ENCODE peak calls at places on chromosome 1, in eight cellular contexts. K is lower leg skin, O is mesenchymal stem cell, Y is epithelial cell of esophagus, J is fibroblast of lung, W is bronchial epithelial cell, R is adrenal gland, A is cardiac muscle cell. E is an unnamed sample.
A peak's percentile ranks its signal among the peaks of the same experiment; 100 is the strongest.

GRCh38 chr1:38038836-38039235 is 7.8 kb downstream of the POU3F1 start:
- DNase-seq in W (peak; percentile 61), J (no peak), A (no peak), Y (peak; percentile 79), K (no peak), R (no peak), O (no peak), E (no peak)

GRCh38 chr1:239647045-239647444 is 260.7 kb downstream of the CHRM3 start:
- DNase-seq in K (no peak), A (no peak), R (no peak), W (no peak), J (no peak), Y (no peak), O (no peak), E (no peak)

GRCh38 chr1:24968941-24969585 is 39.0 kb upstream of the RUNX3 start:
- DNase-seq in W (peak; percentile 30), Y (peak; percentile 75), K (no peak), O (no peak), J (no peak), A (no peak), R (no peak), E (no peak)

GRCh38 chr1:204331275-204331674 is 28.5 kb downstream of the PLEKHA6 start:
- DNase-seq in W (no peak), A (no peak), J (no peak), R (no peak), Y (no peak), O (no peak), K (no peak), E (no peak)

GRCh38 chr1:152398812-152399698 is 15.0 kb downstream of the CRNN start:
- DNase-seq in W (peak; percentile 58), R (no peak), A (no peak), K (no peak), O (no peak), Y (peak; percentile 76), J (no peak), E (peak; percentile 30)

GRCh38 chr1:3673381-3674099 is 21.2 kb downstream of the TP73 start:
- DNase-seq in Y (no peak), R (no peak), W (no peak), K (no peak), A (no peak), J (no peak), O (no peak), E (no peak)

GRCh38 chr1:228758451-228758850 is 23.2 kb downstream of the RHOU start:
- DNase-seq in W (no peak), R (no peak), O (no peak), Y (no peak), A (no peak), K (no peak), J (no peak), E (no peak)

GRCh38 chr1:7409278-7409677 is 361.8 kb upstream of the VAMP3 start:
- DNase-seq in Y (no peak), W (no peak), A (no peak), O (no peak), J (no peak), R (peak; percentile 6), K (peak; percentile 76), E (no peak)

GRCh38 chr1:203559523-203559922 is 65.6 kb downstream of the OPTC start:
- DNase-seq in J (peak; percentile 68), R (peak; percentile 47), W (peak; percentile 51), Y (peak; percentile 74), O (peak; percentile 69), A (no peak), K (no peak), E (no peak)

GRCh38 chr1:14969006-14969405 is 184.5 kb upstream of the TMEM51 start:
- DNase-seq in O (no peak), K (no peak), W (no peak), J (no peak), A (no peak), R (no peak), Y (no peak), E (no peak)

GRCh38 chr1:244207935-244208244 is 156.8 kb downstream of the ZBTB18 start:
- DNase-seq in R (no peak), K (no peak), J (no peak), A (no peak), W (no peak), O (no peak), Y (no peak), E (no peak)

GRCh38 chr1:73674945-73675561 is 522.9 kb downstream of the LRRIQ3 start:
- DNase-seq in O (peak; percentile 19), W (peak; percentile 38), A (peak; percentile 30), K (no peak), J (peak; percentile 12), R (no peak), Y (peak; percentile 26), E (no peak)

DNA sequence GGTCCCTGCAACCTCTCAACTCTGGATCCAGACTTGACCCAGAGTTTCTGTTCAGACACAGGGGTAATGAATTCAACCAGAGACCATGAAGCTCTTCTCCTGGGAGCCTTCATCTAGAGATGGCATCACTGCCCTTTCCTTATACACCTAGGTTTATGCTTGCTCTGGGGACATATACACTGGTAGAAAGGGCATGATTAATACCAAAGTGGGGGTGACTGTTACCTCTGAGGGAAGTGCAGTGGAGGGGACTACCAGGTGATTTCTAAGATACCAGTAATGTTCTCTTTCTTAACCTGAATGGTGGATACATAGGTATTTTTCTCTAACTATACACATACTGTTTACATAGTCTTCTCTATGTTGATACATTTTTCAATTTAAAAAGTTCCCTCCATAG is 48.4 kb downstream of the JAK1 start:
- DNase-seq in K (no peak), O (no peak), Y (no peak), A (no peak), R (no peak), J (no peak), W (no peak), E (no peak)
- H3K4me3 ChIP-seq in K (no peak overlapping the region), O (no peak overlapping the region), Y (no peak overlapping the region), A (no peak overlapping the region), R (no peak overlapping the region), J (no peak overlapping the region), W (no peak overlapping the region), E (no peak overlapping the region)

DNA sequence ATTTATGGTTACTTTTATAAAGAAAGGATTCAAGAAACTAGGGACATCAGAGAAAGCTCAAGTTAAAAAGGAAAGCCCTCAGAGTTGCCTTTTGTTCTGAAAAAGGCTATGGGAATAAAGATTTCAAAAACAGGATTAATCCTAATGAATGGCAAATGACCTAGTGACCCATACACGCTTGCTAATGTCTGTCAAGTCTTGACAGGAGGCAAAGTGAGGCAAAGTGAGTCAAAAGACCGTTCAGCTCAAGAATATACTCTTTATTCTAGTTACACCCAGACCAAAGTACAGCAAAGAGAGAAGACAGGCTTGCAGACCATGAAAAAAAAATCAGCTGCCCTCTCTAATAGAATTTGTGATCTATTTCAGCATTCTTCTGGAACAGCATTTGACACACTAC is 3.5 kb downstream of the ZNF436 start:
- DNase-seq in A (no peak), Y (peak; percentile 73), W (peak; percentile 67), O (no peak), R (no peak), J (no peak), K (no peak), E (no peak)
- H3K4me3 ChIP-seq in A (no peak overlapping the region), Y (peak overlapping the region; percentile 67), W (peak overlapping the region; percentile 76), O (no peak overlapping the region), R (no peak overlapping the region), J (no peak overlapping the region), K (no peak overlapping the region), E (no peak overlapping the region)

GRCh38 chr1:67134692-67135091 is at the start of gene C1orf141:
- DNase-seq in K (no peak), R (no peak), Y (peak; percentile 15), A (peak; percentile 46), O (no peak), J (peak; percentile 39), W (no peak), E (peak; percentile 38)
- H3K4me3 ChIP-seq in K (no peak within 1 kb of the TSS), R (no peak within 1 kb of the TSS), Y (peak within 1 kb of the TSS; percentile 20), A (peak within 1 kb of the TSS; percentile 6), O (no peak within 1 kb of the TSS), J (peak within 1 kb of the TSS; percentile 21), W (no peak within 1 kb of the TSS), E (no peak within 1 kb of the TSS)

DNA sequence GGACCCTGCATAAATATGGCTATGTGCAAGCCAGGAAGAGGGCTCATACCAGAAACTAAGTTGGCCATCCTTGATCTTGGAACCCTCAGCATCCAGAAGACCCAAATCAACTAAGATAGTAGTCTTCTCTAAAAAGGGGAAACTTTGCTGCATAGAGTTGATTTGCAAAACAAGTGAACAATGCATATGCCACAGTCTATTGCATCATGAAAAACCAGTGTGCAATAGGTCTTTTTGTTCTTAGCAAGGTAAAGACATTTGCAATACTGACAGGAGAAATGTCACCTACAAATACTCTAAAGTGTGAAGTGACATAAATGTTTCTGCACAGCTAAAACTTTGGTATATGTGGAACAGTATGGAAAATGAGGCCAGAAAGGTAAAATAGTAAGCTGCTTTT is 2.0 kb upstream of the IFI16 start:
- DNase-seq in A (no peak), R (no peak), O (no peak), Y (no peak), W (no peak), J (no peak), K (no peak), E (no peak)
- H3K4me3 ChIP-seq in A (no peak overlapping the region), R (no peak overlapping the region), O (no peak overlapping the region), Y (no peak overlapping the region), W (no peak overlapping the region), J (no peak overlapping the region), K (no peak overlapping the region), E (no peak overlapping the region)

GRCh38 chr1:184482113-184482512 is 95.3 kb downstream of the C1orf21 start:
- DNase-seq in R (no peak), A (no peak), K (peak; percentile 86), J (peak; percentile 88), W (no peak), Y (no peak), O (peak; percentile 33), E (no peak)
- H3K4me3 ChIP-seq in R (no peak overlapping the region), A (no peak overlapping the region), K (no peak overlapping the region), J (no peak overlapping the region), W (no peak overlapping the region), Y (no peak overlapping the region), O (no peak overlapping the region), E (no peak overlapping the region)

DNA sequence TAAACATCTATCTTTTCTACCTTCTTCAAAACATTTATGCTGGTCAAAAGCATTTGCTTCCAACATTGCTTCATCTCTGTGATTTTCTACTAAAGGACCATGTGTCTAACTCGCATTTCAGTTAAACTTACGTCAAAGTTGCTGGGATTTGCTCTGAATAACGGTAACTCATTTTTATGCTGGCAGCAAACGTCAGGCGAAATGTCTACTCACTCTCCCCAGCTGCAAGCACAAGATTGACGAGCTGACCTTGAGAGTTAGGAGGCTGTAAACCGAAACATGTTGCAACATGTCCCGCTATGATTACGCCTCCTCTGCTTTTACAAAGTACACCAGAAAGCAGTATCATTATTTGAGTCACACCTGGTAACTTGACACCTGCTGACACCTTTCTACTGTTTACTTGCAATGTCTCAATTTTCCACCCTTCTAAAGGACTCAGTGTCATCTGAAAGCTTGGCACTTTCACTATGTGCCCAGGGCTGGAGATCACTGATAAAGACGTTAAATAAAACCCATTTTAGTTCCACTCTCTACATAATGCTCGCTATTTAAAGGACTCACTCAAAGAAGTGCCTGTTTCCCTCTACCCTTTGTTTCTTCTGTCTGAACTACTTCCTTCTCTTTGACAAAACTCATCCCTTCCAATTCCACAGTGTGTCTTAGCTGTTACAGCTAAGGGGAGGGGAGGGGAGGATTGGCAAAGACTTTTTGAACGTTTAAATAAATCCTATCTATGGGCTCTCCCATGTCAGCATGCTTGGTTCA is 111.9 kb downstream of the PTPN14 start:
- DNase-seq in A (no peak), K (no peak), O (peak; percentile 94), R (peak; percentile 77), W (peak; percentile 100), J (peak; percentile 98), Y (peak; percentile 100), E (peak; percentile 57)
- H3K4me3 ChIP-seq in A (no peak overlapping the region), K (no peak overlapping the region), O (no peak overlapping the region), R (no peak overlapping the region), W (no peak overlapping the region), J (peak overlapping the region; percentile 12), Y (peak overlapping the region; percentile 23), E (peak overlapping the region; percentile 5)